ENCODE peak calls at places on chromosomes 7 and 10, in four cellular contexts. L is HepG2, B is transverse colon, I is K562. A is an unnamed sample.

GRCh38 chr7:104791065-104791464 is 222.9 kb upstream of the KMT2E start:
- DNase-seq in L (no peak), B (no peak), I (no peak), A (no peak)

GRCh38 chr10:128571745-128572144 is 445.5 kb upstream of the MKI67 start:
- DNase-seq in L (no peak), B (no peak), I (peak), A (no peak)

GRCh38 chr7:134067164-134067563 is 60.0 kb upstream of the LRGUK start:
- DNase-seq in L (no peak), B (no peak), I (peak), A (no peak)

GRCh38 chr7:42082144-42082543 is 154.9 kb downstream of the GLI3 start:
- DNase-seq in L (no peak), B (no peak), I (no peak), A (no peak)

GRCh38 chr7:16357921-16358320 is 63.4 kb downstream of the CRPPA start:
- DNase-seq in L (no peak), B (no peak), I (no peak), A (no peak)

GRCh38 chr10:90857635-90858488 is at the start of gene HTR7:
- DNase-seq in L (peak), B (peak), I (peak), A (peak)

GRCh38 chr7:157019718-157020451 is 9.4 kb upstream of the MNX1 start:
- DNase-seq in L (no peak), B (no peak), I (no peak), A (no peak)

GRCh38 chr10:11901036-11901301 is 77.8 kb downstream of the PROSER2 start:
- DNase-seq in L (no peak), B (no peak), I (no peak), A (no peak)

GRCh38 chr7:107047902-107048782 is 3.6 kb downstream of the PRKAR2B start:
- DNase-seq in L (no peak), B (no peak), I (peak), A (no peak)

GRCh38 chr10:70052462-70053211 is at the start of gene MACROH2A2:
- DNase-seq in L (peak), B (peak), I (peak), A (no peak)

GRCh38 chr10:87816842-87817178 is 1.2 kb downstream of the ATAD1 start:
- DNase-seq in L (no peak), B (no peak), I (no peak), A (no peak)

GRCh38 chr7:76515999-76516443 is 5.7 kb downstream of the UPK3B start:
- DNase-seq in L (peak), B (peak), I (peak), A (no peak)

GRCh38 chr7:92044940-92045339 is 89.3 kb downstream of the CYP51A1 start:
- DNase-seq in L (no peak), B (no peak), I (no peak), A (no peak)

GRCh38 chr7:15963206-15963605 is 276.7 kb upstream of the MEOX2 start:
- DNase-seq in L (no peak), B (no peak), I (no peak), A (no peak)

GRCh38 chr7:1316086-1316485 is 83.4 kb downstream of the UNCX start:
- DNase-seq in L (no peak), B (no peak), I (no peak), A (peak)

GRCh38 chr10:110399163-110400094 is 94.7 kb upstream of the SMNDC1 start:
- DNase-seq in L (peak), B (no peak), I (no peak), A (no peak)

GRCh38 chr7:155224116-155224811 is 73.4 kb upstream of the INSIG1 start:
- DNase-seq in L (no peak), B (no peak), I (no peak), A (peak)
- TF ChIP-seq POLR2AphosphoS5 in L (no peak), B (no peak), I (no peak), A (no peak)

GRCh38 chr7:55252386-55252785 is 112.8 kb upstream of the LANCL2 start:
- DNase-seq in L (no peak), B (no peak), I (no peak), A (no peak)

GRCh38 chr7:55253188-55253587 is 111.9 kb upstream of the LANCL2 start:
- DNase-seq in L (no peak), B (no peak), I (no peak), A (no peak)

GRCh38 chr7:55255501-55256445 is 109.4 kb upstream of the LANCL2 start:
- DNase-seq in L (peak), B (peak), I (peak), A (peak)

GRCh38 chr7:55254596-55255500 is 110.3 kb upstream of the LANCL2 start:
- DNase-seq in L (peak), B (peak), I (peak), A (peak)

DNA sequence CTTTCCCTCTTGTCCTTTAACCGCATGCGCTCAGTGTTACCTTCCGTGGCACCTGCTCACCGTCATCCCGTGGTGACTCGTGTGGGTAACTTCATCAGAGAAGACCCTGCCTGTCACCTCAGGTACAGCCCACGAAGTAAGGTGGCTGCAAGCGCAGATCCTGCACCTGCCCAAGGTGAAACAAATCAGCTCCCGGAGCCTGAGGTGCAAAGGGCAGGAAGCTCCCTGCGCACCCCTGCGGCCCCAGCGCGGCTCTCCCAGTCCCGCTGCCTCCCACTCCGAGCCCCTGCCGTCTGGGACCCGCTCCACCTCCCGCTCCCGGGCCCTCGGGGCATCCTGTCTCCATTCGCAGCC is 110.9 kb upstream of the LANCL2 start:
- DNase-seq in L (no peak), B (no peak), I (no peak), A (no peak)
- H3K4me3 ChIP-seq in L (peak), B (peak), I (no peak), A (peak)

DNA sequence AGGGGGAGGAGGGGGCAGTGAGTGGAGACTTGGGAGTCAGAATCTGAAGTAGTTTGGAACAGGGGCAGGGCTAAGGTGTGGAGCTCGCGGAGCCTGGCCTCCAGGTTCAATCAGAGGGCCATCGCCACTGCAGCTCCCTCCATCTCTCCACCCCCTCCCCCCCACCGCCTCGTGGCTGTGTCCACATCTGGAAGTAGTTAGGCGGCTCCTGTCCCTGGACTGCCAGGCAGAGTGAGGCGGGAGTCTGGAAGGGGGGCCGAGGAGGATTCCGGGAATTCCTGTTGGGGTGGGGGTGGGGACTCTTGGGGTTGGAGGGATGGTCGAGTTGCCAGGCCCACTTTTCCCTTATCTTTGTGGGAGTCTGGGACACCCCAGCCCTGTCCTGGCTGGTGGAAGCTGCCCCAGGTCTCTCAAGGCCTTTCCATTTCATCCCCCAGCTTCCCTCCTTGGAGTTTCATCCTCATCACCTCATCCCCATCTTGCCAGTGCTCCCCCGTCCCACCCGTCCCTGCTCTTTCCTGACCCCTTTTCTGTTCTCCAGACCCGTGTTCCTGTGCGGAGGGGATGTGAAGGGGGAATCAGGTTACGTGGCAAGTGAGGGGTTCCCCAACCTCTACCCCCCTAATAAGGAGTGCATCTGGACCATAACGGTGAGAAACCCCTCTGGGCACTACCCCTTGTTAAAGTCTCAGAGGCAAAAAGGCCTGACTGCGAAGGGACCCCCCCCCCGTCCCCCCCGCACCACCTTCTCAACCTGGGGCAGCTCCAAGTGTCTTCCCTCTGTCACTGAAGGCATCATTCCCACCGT is 930 bp downstream of the PCOLCE start:
- DNase-seq in L (no peak), B (peak), I (peak), A (no peak)
- H3K27ac ChIP-seq in L (no peak), B (peak), I (peak), A (peak)

GRCh38 chr10:122531261-122531660 is 29.3 kb upstream of the DMBT1 start:
- DNase-seq in L (no peak), B (no peak), I (no peak), A (no peak)

GRCh38 chr10:122526892-122527291 is 33.7 kb upstream of the DMBT1 start:
- DNase-seq in L (no peak), B (no peak), I (no peak), A (no peak)

GRCh38 chr10:122531935-122532334 is 28.6 kb upstream of the DMBT1 start:
- DNase-seq in L (no peak), B (peak), I (no peak), A (no peak)

GRCh38 chr10:122532601-122533266 is 27.8 kb upstream of the DMBT1 start:
- DNase-seq in L (peak), B (no peak), I (no peak), A (no peak)

DNA sequence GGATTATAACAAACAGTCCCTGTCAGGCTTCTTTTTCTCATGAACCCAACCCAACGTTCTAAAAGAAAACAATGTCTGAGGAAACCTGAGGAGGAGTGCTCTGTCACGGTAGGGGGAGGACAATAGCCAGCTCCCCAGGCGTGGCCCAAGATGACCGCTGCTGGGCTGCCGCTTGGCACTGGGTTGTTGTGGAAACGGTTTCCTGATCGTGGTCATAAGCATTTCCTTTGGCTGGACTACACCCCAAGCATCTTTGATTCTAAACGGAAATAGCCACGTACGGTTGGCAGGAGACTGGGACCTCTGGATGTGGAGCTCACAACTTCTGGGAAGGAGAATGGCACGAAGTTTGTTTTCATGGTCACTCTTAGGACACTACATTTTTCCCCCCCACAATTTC is 30.4 kb upstream of the DMBT1 start:
- DNase-seq in L (no peak), B (no peak), I (no peak), A (no peak)
- TF ChIP-seq POLR2AphosphoS5 in L (no peak), B (no peak), I (no peak), A (no peak)

DNA sequence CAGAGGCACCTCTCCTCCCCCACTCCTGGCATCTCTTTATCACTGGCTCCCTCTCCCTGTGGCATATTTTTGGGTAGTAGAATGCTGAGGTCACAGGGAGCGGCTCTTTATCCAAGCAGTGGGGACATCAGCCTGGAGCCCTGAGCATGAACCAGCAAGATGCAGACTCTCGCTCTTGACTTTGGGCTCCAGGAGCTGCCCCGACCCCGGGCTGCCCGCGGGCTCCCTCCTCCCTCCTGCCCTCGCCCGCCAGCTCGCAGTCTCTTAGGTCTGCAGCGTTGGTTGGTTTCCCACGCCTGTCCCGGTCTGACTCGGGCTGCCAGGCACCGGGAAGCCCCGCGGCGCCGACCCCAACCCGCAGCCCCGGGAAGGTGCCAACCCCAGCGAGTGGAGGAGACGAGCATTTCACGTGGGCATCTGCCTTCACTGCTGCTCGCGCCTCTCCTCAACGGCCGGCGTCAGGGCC is 1.3 kb downstream of the INSYN2A start:
- DNase-seq in L (no peak), B (no peak), I (no peak), A (no peak)
- H3K4me3 ChIP-seq in L (no peak), B (peak), I (no peak), A (peak)

DNA sequence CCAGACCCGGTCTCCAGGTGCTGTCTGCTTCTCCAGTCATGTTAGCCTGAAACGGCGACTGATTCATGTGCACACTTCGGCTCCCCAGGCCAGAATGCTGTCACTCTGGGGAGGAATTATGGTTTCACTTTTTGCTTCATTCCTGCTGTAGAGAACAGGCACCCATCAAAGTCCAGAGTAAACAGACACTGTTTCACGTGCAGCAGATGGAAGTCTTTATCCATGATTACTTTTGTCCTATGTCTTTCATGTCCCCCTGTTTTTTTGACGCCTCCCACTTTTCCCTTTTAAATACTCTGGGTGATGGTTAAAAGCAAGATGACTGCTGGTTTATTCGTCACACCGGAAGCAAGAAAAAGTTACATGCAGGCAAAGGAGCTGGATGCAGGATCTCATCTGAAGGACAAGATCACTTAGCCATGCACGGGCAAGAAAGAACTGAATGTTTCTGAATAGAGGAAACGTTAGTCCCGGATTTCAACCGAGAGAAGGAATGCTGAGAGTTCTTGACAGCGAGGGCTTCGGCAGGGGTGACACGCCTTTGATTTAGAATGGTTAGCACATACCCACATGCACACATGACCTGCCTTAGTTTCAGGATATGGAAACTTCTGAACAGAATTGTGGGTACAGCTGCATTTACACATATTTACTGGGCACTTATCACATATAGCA is 250.0 kb upstream of the KLF6 start:
- DNase-seq in L (no peak), B (peak), I (no peak), A (no peak)
- H3K27ac ChIP-seq in L (no peak), B (peak), I (no peak), A (peak)

GRCh38 chr10:102930720-102931119 is 12.6 kb downstream of the CNNM2 start:
- DNase-seq in L (no peak), B (no peak), I (no peak), A (no peak)
- TF ChIP-seq POLR2AphosphoS5 in L (no peak), B (no peak), I (no peak), A (no peak)

DNA sequence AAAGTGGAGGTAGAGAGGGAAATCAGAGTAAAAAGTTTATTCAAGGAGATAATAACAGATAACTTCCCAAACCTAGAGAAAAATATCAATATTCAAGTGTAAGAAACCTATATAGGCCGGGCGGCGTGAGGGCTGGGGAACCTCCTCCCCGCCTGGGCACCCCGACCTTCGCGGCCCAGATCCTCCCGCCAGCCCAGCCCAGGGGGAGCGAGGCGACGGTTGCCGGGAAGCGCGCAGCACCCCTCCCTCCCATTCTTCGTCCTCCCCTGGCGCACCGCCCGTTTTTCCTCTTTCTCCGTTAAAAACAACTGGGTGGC is 32.4 kb upstream of the SFTPD start:
- DNase-seq in L (no peak), B (no peak), I (no peak), A (no peak)
- H3K4me3 ChIP-seq in L (peak), B (peak), I (no peak), A (peak)